ENCODE peak calls at places on chromosome 17, in five cellular contexts. C is GM23338, Q is A549, U is GM12878, Y is HepG2. G is an unnamed sample.
A peak's percentile ranks its signal among the peaks of the same experiment; 100 is the strongest.

GRCh38 chr17:43094129-43094834 is 30.9 kb downstream of the BRCA1 start:
- DNase-seq in C (no peak), Q (no peak), U (no peak), Y (no peak), G (no peak)

GRCh38 chr17:3594976-3595375 is 14.2 kb downstream of the TRPV1 start:
- DNase-seq in C (no peak), Q (no peak), U (no peak), Y (no peak), G (no peak)

GRCh38 chr17:75115545-75115944 is 5.8 kb downstream of the ARMC7 start:
- DNase-seq in C (no peak), Q (no peak), U (no peak), Y (no peak), G (no peak)

GRCh38 chr17:41835800-41836549 is at the start of gene NT5C3B:
- DNase-seq in C (peak; percentile 64), Q (peak; percentile 93), U (no peak), Y (peak; percentile 52), G (peak; percentile 96)

GRCh38 chr17:64345691-64346376 is 44.8 kb downstream of the PECAM1 start:
- DNase-seq in C (no peak), Q (no peak), U (no peak), Y (no peak), G (no peak)

GRCh38 chr17:81332949-81333570 is 38.0 kb upstream of the SLC38A10 start:
- DNase-seq in C (no peak), Q (no peak), U (no peak), Y (no peak), G (no peak)

GRCh38 chr17:9512323-9513168 is 63.1 kb downstream of the STX8 start:
- DNase-seq in C (no peak), Q (no peak), U (no peak), Y (no peak), G (peak; percentile 8)

GRCh38 chr17:284676-285355 is 67.8 kb downstream of the RPH3AL start:
- DNase-seq in C (no peak), Q (no peak), U (no peak), Y (no peak), G (no peak)

GRCh38 chr17:82096709-82097186 is 1.3 kb downstream of the FASN start:
- DNase-seq in C (no peak), Q (no peak), U (no peak), Y (no peak), G (no peak)

GRCh38 chr17:63419949-63420867 is 25.9 kb downstream of the CYB561 start:
- DNase-seq in C (no peak), Q (no peak), U (no peak), Y (no peak), G (peak; percentile 85)

GRCh38 chr17:2214887-2215615 is 88.5 kb downstream of the SMG6 start:
- DNase-seq in C (no peak), Q (no peak), U (no peak), Y (no peak), G (no peak)

GRCh38 chr17:74646231-74646630 is 22.7 kb upstream of the CD300E start:
- DNase-seq in C (peak; percentile 68), Q (peak; percentile 74), U (no peak), Y (peak; percentile 13), G (peak; percentile 22)

GRCh38 chr17:73067075-73067474 is 25.4 kb downstream of the SLC39A11 start:
- DNase-seq in C (no peak), Q (no peak), U (no peak), Y (no peak), G (no peak)

GRCh38 chr17:17971431-17972125 is 622 bp downstream of the TOM1L2 start:
- DNase-seq in C (no peak), Q (peak; percentile 25), U (no peak), Y (no peak), G (no peak)

GRCh38 chr17:61460796-61461585 is 8.8 kb downstream of the TBX4 start:
- DNase-seq in C (no peak), Q (no peak), U (no peak), Y (peak; percentile 98), G (no peak)

GRCh38 chr17:82297280-82297803 is 20.1 kb downstream of the CD7 start:
- DNase-seq in C (no peak), Q (peak; percentile 93), U (peak; percentile 50), Y (no peak), G (no peak)

GRCh38 chr17:43720311-43721060 is 38.1 kb downstream of the SOST start:
- DNase-seq in C (peak; percentile 83), Q (peak; percentile 83), U (no peak), Y (peak; percentile 41), G (peak; percentile 61)

GRCh38 chr17:40124279-40125141 is 2.7 kb downstream of the MSL1 start:
- DNase-seq in C (peak; percentile 73), Q (no peak), U (no peak), Y (no peak), G (no peak)

GRCh38 chr17:53722407-53722806 is 100.3 kb upstream of the KIF2B start:
- DNase-seq in C (no peak), Q (peak; percentile 36), U (no peak), Y (no peak), G (peak; percentile 12)

GRCh38 chr17:40307001-40307690 is 1.8 kb upstream of the RARA start:
- DNase-seq in C (peak; percentile 70), Q (no peak), U (no peak), Y (no peak), G (peak; percentile 45)

GRCh38 chr17:81002409-81003361 is 11.0 kb downstream of the CHMP6 start:
- DNase-seq in C (no peak), Q (no peak), U (no peak), Y (no peak), G (peak; percentile 84)

GRCh38 chr17:31412511-31412910 is 21.0 kb downstream of the RAB11FIP4 start:
- DNase-seq in C (no peak), Q (no peak), U (no peak), Y (no peak), G (no peak)

GRCh38 chr17:75087558-75088453 is at the start of gene SLC16A5:
- DNase-seq in C (peak; percentile 98), Q (peak; percentile 99), U (no peak), Y (peak; percentile 91), G (peak; percentile 85)

GRCh38 chr17:76075364-76076099 is 951 bp downstream of the GALR2 start:
- DNase-seq in C (peak; percentile 85), Q (peak; percentile 57), U (no peak), Y (no peak), G (no peak)

GRCh38 chr17:7015587-7016020 is 3.2 kb downstream of the RNASEK start:
- DNase-seq in C (no peak), Q (no peak), U (no peak), Y (no peak), G (peak; percentile 66)

GRCh38 chr17:7014261-7014994 is 2.0 kb downstream of the RNASEK start:
- DNase-seq in C (peak; percentile 98), Q (peak; percentile 96), U (peak; percentile 86), Y (peak; percentile 90), G (peak; percentile 95)

GRCh38 chr17:7016406-7016805 is 4.0 kb downstream of the RNASEK start:
- DNase-seq in C (no peak), Q (no peak), U (no peak), Y (no peak), G (no peak)

GRCh38 chr17:7016886-7017826 is 4.7 kb downstream of the RNASEK start:
- DNase-seq in C (no peak), Q (no peak), U (no peak), Y (no peak), G (peak; percentile 74)

DNA sequence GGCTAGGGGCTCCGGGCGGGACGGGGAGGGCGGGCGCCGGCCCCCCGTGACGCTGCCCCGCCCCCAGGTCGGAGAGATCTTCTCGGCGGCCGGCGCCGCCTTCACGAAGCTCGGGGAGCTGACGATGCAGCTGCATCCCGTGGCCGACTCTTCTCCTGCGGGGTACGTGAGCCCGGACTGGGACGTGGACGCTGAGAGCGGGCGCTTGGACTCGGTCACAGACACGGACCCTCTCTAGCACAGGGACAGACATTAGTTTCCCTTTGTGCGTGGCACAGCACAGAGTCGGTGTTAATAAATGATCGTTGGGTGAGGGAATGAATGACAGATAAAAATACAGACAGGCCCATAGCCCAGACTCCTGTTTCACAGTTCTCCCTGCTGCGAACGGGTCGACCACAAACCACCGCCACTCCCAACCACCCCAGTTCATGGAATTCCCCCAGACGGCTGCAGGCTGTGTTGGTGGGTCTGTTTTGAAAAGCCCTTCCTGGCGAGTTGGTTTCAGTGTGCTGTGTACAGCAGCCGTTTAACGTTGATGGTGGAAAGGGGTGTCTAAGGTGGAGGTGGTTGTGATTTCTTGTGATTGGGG is 2.7 kb downstream of the RNASEK start:
- DNase-seq in C (peak; percentile 23), Q (no peak), U (peak; percentile 54), Y (no peak), G (no peak)
- TF ChIP-seq JUNB in C (no peak), Q (no peak), U (no peak), Y (no peak), G (no peak)

DNA sequence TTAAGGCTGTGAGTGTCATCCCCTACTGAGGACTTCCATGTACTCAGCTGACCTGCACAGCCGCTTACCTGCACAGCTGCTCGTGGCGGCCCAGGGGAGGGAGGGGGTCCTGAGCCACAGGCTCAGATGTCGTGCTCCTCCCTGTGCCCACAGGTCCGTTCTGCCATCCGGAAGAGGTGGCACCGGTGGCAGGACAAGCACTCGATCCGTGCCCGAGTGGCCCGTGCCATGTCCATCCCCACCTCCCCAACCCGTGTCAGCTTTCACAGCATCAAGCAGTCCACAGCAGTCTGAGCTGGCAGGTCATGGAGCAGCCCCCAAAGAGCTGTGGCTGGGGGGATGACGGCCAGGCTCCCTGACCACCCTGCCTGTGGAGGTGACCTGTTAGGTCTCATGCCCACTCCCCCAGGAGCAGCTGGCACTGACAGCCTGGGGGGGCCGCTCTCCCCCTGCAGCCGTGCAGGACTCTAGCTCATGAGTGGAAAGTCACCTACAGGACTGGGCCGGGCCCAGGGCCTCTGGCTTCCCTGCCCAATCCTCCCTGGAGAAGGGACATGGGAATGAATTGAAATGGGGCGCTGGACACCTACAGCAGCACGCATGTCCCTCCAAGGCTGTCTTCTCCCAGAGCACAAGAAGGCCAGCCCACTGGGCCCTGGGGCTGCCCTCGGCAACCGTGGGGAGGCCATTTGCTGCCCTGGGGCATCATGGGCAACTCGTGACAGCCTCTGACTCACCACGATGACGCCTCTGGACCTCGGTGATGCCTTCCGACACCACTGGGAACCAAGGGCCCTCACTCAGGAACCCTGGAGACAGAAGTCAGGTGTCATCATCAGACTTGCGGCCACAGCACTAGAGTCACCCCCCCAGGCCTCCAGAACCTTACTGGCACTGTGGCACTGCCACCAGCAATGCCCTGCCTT is 9.9 kb upstream of the SPPL2C start:
- DNase-seq in C (no peak), Q (peak; percentile 60), U (no peak), Y (no peak), G (no peak)
- TF ChIP-seq JUNB in C (no peak), Q (no peak), U (no peak), Y (no peak), G (no peak)

DNA sequence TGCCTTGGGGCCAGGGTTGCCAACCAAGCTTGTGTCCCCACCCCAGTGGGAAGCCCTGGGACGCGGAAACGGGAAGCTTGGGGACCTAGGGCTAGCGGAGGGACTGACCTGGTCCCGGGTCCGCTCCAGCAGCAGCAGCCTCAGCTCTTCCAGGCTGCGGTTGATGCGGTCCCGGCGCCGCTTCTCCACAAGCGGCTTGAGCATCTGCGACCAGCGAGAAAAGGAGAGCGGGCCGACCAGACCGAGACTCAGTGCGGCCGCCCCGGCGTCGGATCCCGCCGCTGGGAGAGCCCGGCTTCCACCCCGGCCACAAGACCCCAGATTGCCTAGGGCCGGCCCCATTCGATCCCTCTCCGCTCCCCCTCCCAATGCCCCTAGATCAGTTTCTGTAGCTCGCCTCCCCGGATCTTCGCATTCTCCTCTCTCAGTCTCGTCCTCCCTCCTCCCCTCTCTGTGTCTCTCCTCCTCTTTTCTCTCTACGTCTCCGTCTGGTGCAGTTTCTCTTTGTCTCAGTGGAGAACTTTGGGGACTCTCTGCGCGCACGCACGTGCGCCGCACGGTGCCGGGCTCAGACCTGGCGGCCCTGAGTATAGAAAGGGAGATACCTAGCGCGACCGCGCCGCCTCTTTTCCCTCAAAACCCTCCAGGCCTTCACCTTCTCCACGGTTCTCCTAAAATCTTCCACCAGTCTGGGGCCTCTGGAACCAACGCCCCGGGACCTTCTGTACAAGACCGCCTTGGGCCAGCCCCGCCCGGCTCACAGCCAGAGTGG is 797 bp downstream of the HES7 start:
- DNase-seq in C (peak; percentile 44), Q (peak; percentile 39), U (no peak), Y (no peak), G (no peak)
- TF ChIP-seq JUNB in C (no peak), Q (no peak), U (no peak), Y (no peak), G (no peak)

GRCh38 chr17:57715981-57716380 is 29.1 kb downstream of the CCDC182 start:
- DNase-seq in C (no peak), Q (no peak), U (no peak), Y (no peak), G (no peak)
- TF ChIP-seq JUNB in C (no peak), Q (no peak), U (no peak), Y (no peak), G (no peak)